ENCODE peak calls at places on chromosome 5, in seven cellular contexts. One of them, this sample, is unnamed.

GRCh38 chr5:96935556-96936430 is at the start of gene LNPEP:
- DNase-seq in NCI-H774: peak
- DNase-seq in ELR: peak
- DNase-seq in CD4-positive, CD25-positive, alpha-beta regulatory T cell: peak
- DNase-seq in stimulated activated naive CD8-positive, alpha-beta T cell treated with anti-CD3 and anti-CD28 coated beads, Interleukin-15, amount 100 ng/mL, for 72 hours: peak
- DNase-seq in T follicular helper cell: peak
- DNase-seq in GM23248: peak
- DNase-seq in this sample: peak

GRCh38 chr5:43300112-43300511 is 13.1 kb downstream of the HMGCS1 start:
- DNase-seq in NCI-H774: no peak
- DNase-seq in ELR: no peak
- DNase-seq in CD4-positive, CD25-positive, alpha-beta regulatory T cell: no peak
- DNase-seq in stimulated activated naive CD8-positive, alpha-beta T cell treated with anti-CD3 and anti-CD28 coated beads, Interleukin-15, amount 100 ng/mL, for 72 hours: no peak
- DNase-seq in T follicular helper cell: no peak
- DNase-seq in GM23248: no peak
- DNase-seq in this sample: no peak

GRCh38 chr5:65722575-65723424 is 795 bp downstream of the NLN start:
- DNase-seq in NCI-H774: peak
- DNase-seq in ELR: peak
- DNase-seq in CD4-positive, CD25-positive, alpha-beta regulatory T cell: peak
- DNase-seq in stimulated activated naive CD8-positive, alpha-beta T cell treated with anti-CD3 and anti-CD28 coated beads, Interleukin-15, amount 100 ng/mL, for 72 hours: peak
- DNase-seq in T follicular helper cell: no peak
- DNase-seq in GM23248: peak
- DNase-seq in this sample: peak

GRCh38 chr5:164336906-164337305 is 831.5 kb downstream of the MAT2B start:
- DNase-seq in NCI-H774: no peak
- DNase-seq in ELR: peak
- DNase-seq in CD4-positive, CD25-positive, alpha-beta regulatory T cell: no peak
- DNase-seq in stimulated activated naive CD8-positive, alpha-beta T cell treated with anti-CD3 and anti-CD28 coated beads, Interleukin-15, amount 100 ng/mL, for 72 hours: no peak
- DNase-seq in T follicular helper cell: no peak
- DNase-seq in GM23248: peak
- DNase-seq in this sample: no peak

GRCh38 chr5:161851691-161852299 is 3.9 kb downstream of the GABRA1 start:
- DNase-seq in NCI-H774: no peak
- DNase-seq in ELR: peak
- DNase-seq in CD4-positive, CD25-positive, alpha-beta regulatory T cell: no peak
- DNase-seq in stimulated activated naive CD8-positive, alpha-beta T cell treated with anti-CD3 and anti-CD28 coated beads, Interleukin-15, amount 100 ng/mL, for 72 hours: no peak
- DNase-seq in T follicular helper cell: no peak
- DNase-seq in GM23248: peak
- DNase-seq in this sample: no peak

GRCh38 chr5:118611332-118611945 is 376.9 kb downstream of the DTWD2 start:
- DNase-seq in NCI-H774: no peak
- DNase-seq in ELR: no peak
- DNase-seq in CD4-positive, CD25-positive, alpha-beta regulatory T cell: no peak
- DNase-seq in stimulated activated naive CD8-positive, alpha-beta T cell treated with anti-CD3 and anti-CD28 coated beads, Interleukin-15, amount 100 ng/mL, for 72 hours: no peak
- DNase-seq in T follicular helper cell: no peak
- DNase-seq in GM23248: peak
- DNase-seq in this sample: peak

GRCh38 chr5:66134407-66134843 is 9.7 kb upstream of the SREK1 start:
- DNase-seq in NCI-H774: no peak
- DNase-seq in ELR: no peak
- DNase-seq in CD4-positive, CD25-positive, alpha-beta regulatory T cell: no peak
- DNase-seq in stimulated activated naive CD8-positive, alpha-beta T cell treated with anti-CD3 and anti-CD28 coated beads, Interleukin-15, amount 100 ng/mL, for 72 hours: no peak
- DNase-seq in T follicular helper cell: no peak
- DNase-seq in GM23248: no peak
- DNase-seq in this sample: no peak

GRCh38 chr5:9624196-9624947 is 5.8 kb downstream of the TAS2R1 start:
- DNase-seq in NCI-H774: no peak
- DNase-seq in ELR: peak
- DNase-seq in CD4-positive, CD25-positive, alpha-beta regulatory T cell: no peak
- DNase-seq in stimulated activated naive CD8-positive, alpha-beta T cell treated with anti-CD3 and anti-CD28 coated beads, Interleukin-15, amount 100 ng/mL, for 72 hours: no peak
- DNase-seq in T follicular helper cell: no peak
- DNase-seq in GM23248: no peak
- DNase-seq in this sample: no peak

GRCh38 chr5:59757442-59757841 is 136.1 kb downstream of the PDE4D start:
- DNase-seq in NCI-H774: no peak
- DNase-seq in ELR: peak
- DNase-seq in CD4-positive, CD25-positive, alpha-beta regulatory T cell: no peak
- DNase-seq in stimulated activated naive CD8-positive, alpha-beta T cell treated with anti-CD3 and anti-CD28 coated beads, Interleukin-15, amount 100 ng/mL, for 72 hours: no peak
- DNase-seq in T follicular helper cell: no peak
- DNase-seq in GM23248: peak
- DNase-seq in this sample: no peak

GRCh38 chr5:117103703-117104102 is 529.1 kb upstream of the SEMA6A start:
- DNase-seq in NCI-H774: no peak
- DNase-seq in ELR: no peak
- DNase-seq in CD4-positive, CD25-positive, alpha-beta regulatory T cell: no peak
- DNase-seq in stimulated activated naive CD8-positive, alpha-beta T cell treated with anti-CD3 and anti-CD28 coated beads, Interleukin-15, amount 100 ng/mL, for 72 hours: no peak
- DNase-seq in T follicular helper cell: no peak
- DNase-seq in GM23248: no peak
- DNase-seq in this sample: no peak

GRCh38 chr5:109455598-109456096 is 45.9 kb upstream of the PJA2 start:
- DNase-seq in NCI-H774: peak
- DNase-seq in ELR: peak
- DNase-seq in CD4-positive, CD25-positive, alpha-beta regulatory T cell: peak
- DNase-seq in stimulated activated naive CD8-positive, alpha-beta T cell treated with anti-CD3 and anti-CD28 coated beads, Interleukin-15, amount 100 ng/mL, for 72 hours: peak
- DNase-seq in T follicular helper cell: no peak
- DNase-seq in GM23248: peak
- DNase-seq in this sample: peak

GRCh38 chr5:74326571-74327338 is 313.8 kb downstream of the ENC1 start:
- DNase-seq in NCI-H774: no peak
- DNase-seq in ELR: peak
- DNase-seq in CD4-positive, CD25-positive, alpha-beta regulatory T cell: peak
- DNase-seq in stimulated activated naive CD8-positive, alpha-beta T cell treated with anti-CD3 and anti-CD28 coated beads, Interleukin-15, amount 100 ng/mL, for 72 hours: peak
- DNase-seq in T follicular helper cell: no peak
- DNase-seq in GM23248: peak
- DNase-seq in this sample: peak

GRCh38 chr5:82358454-82358853 is 80.3 kb upstream of the RPS23 start:
- DNase-seq in NCI-H774: no peak
- DNase-seq in ELR: no peak
- DNase-seq in CD4-positive, CD25-positive, alpha-beta regulatory T cell: no peak
- DNase-seq in stimulated activated naive CD8-positive, alpha-beta T cell treated with anti-CD3 and anti-CD28 coated beads, Interleukin-15, amount 100 ng/mL, for 72 hours: no peak
- DNase-seq in T follicular helper cell: no peak
- DNase-seq in GM23248: peak
- DNase-seq in this sample: no peak

GRCh38 chr5:97986069-97986468 is 787.4 kb upstream of the RGMB start:
- DNase-seq in NCI-H774: no peak
- DNase-seq in ELR: peak
- DNase-seq in CD4-positive, CD25-positive, alpha-beta regulatory T cell: no peak
- DNase-seq in stimulated activated naive CD8-positive, alpha-beta T cell treated with anti-CD3 and anti-CD28 coated beads, Interleukin-15, amount 100 ng/mL, for 72 hours: no peak
- DNase-seq in T follicular helper cell: no peak
- DNase-seq in GM23248: peak
- DNase-seq in this sample: peak

GRCh38 chr5:55159763-55160492 is at the start of gene GPX8:
- DNase-seq in NCI-H774: peak
- DNase-seq in ELR: peak
- DNase-seq in CD4-positive, CD25-positive, alpha-beta regulatory T cell: peak
- DNase-seq in stimulated activated naive CD8-positive, alpha-beta T cell treated with anti-CD3 and anti-CD28 coated beads, Interleukin-15, amount 100 ng/mL, for 72 hours: no peak
- DNase-seq in T follicular helper cell: no peak
- DNase-seq in GM23248: peak
- DNase-seq in this sample: peak

GRCh38 chr5:100043475-100043874 is 491.7 kb upstream of the FAM174A start:
- DNase-seq in NCI-H774: no peak
- DNase-seq in ELR: no peak
- DNase-seq in CD4-positive, CD25-positive, alpha-beta regulatory T cell: no peak
- DNase-seq in stimulated activated naive CD8-positive, alpha-beta T cell treated with anti-CD3 and anti-CD28 coated beads, Interleukin-15, amount 100 ng/mL, for 72 hours: no peak
- DNase-seq in T follicular helper cell: no peak
- DNase-seq in GM23248: no peak
- DNase-seq in this sample: no peak

GRCh38 chr5:132840896-132841818 is 10.7 kb upstream of the SHROOM1 start:
- DNase-seq in NCI-H774: no peak
- DNase-seq in ELR: peak
- DNase-seq in CD4-positive, CD25-positive, alpha-beta regulatory T cell: no peak
- DNase-seq in stimulated activated naive CD8-positive, alpha-beta T cell treated with anti-CD3 and anti-CD28 coated beads, Interleukin-15, amount 100 ng/mL, for 72 hours: no peak
- DNase-seq in T follicular helper cell: no peak
- DNase-seq in GM23248: peak
- DNase-seq in this sample: no peak

GRCh38 chr5:59798862-59799667 is 94.5 kb downstream of the PDE4D start:
- DNase-seq in NCI-H774: peak
- DNase-seq in ELR: peak
- DNase-seq in CD4-positive, CD25-positive, alpha-beta regulatory T cell: peak
- DNase-seq in stimulated activated naive CD8-positive, alpha-beta T cell treated with anti-CD3 and anti-CD28 coated beads, Interleukin-15, amount 100 ng/mL, for 72 hours: no peak
- DNase-seq in T follicular helper cell: no peak
- DNase-seq in GM23248: peak
- DNase-seq in this sample: no peak

GRCh38 chr5:142680605-142681259 is 5.2 kb downstream of the FGF1 start:
- DNase-seq in NCI-H774: no peak
- DNase-seq in ELR: peak
- DNase-seq in CD4-positive, CD25-positive, alpha-beta regulatory T cell: no peak
- DNase-seq in stimulated activated naive CD8-positive, alpha-beta T cell treated with anti-CD3 and anti-CD28 coated beads, Interleukin-15, amount 100 ng/mL, for 72 hours: no peak
- DNase-seq in T follicular helper cell: no peak
- DNase-seq in GM23248: peak
- DNase-seq in this sample: peak

GRCh38 chr5:9483251-9483650 is 62.6 kb downstream of the SEMA5A start:
- DNase-seq in NCI-H774: no peak
- DNase-seq in ELR: peak
- DNase-seq in CD4-positive, CD25-positive, alpha-beta regulatory T cell: no peak
- DNase-seq in stimulated activated naive CD8-positive, alpha-beta T cell treated with anti-CD3 and anti-CD28 coated beads, Interleukin-15, amount 100 ng/mL, for 72 hours: no peak
- DNase-seq in T follicular helper cell: no peak
- DNase-seq in GM23248: no peak
- DNase-seq in this sample: peak

GRCh38 chr5:80125962-80126480 is 90.9 kb downstream of the THBS4 start:
- DNase-seq in NCI-H774: no peak
- DNase-seq in ELR: peak
- DNase-seq in CD4-positive, CD25-positive, alpha-beta regulatory T cell: peak
- DNase-seq in stimulated activated naive CD8-positive, alpha-beta T cell treated with anti-CD3 and anti-CD28 coated beads, Interleukin-15, amount 100 ng/mL, for 72 hours: peak
- DNase-seq in T follicular helper cell: no peak
- DNase-seq in GM23248: peak
- DNase-seq in this sample: peak

GRCh38 chr5:6899215-6899614 is 186.0 kb downstream of the TENT4A start:
- DNase-seq in NCI-H774: no peak
- DNase-seq in ELR: no peak
- DNase-seq in CD4-positive, CD25-positive, alpha-beta regulatory T cell: no peak
- DNase-seq in stimulated activated naive CD8-positive, alpha-beta T cell treated with anti-CD3 and anti-CD28 coated beads, Interleukin-15, amount 100 ng/mL, for 72 hours: no peak
- DNase-seq in T follicular helper cell: no peak
- DNase-seq in GM23248: peak
- DNase-seq in this sample: no peak

GRCh38 chr5:81787843-81788242 is 36.9 kb upstream of the SSBP2 start:
- DNase-seq in NCI-H774: no peak
- DNase-seq in ELR: peak
- DNase-seq in CD4-positive, CD25-positive, alpha-beta regulatory T cell: no peak
- DNase-seq in stimulated activated naive CD8-positive, alpha-beta T cell treated with anti-CD3 and anti-CD28 coated beads, Interleukin-15, amount 100 ng/mL, for 72 hours: no peak
- DNase-seq in T follicular helper cell: no peak
- DNase-seq in GM23248: peak
- DNase-seq in this sample: no peak

GRCh38 chr5:178428341-178429155 is 161.6 kb downstream of the COL23A1 start:
- DNase-seq in NCI-H774: no peak
- DNase-seq in ELR: no peak
- DNase-seq in CD4-positive, CD25-positive, alpha-beta regulatory T cell: no peak
- DNase-seq in stimulated activated naive CD8-positive, alpha-beta T cell treated with anti-CD3 and anti-CD28 coated beads, Interleukin-15, amount 100 ng/mL, for 72 hours: no peak
- DNase-seq in T follicular helper cell: no peak
- DNase-seq in GM23248: no peak
- DNase-seq in this sample: no peak

This sample was measured in non-pigmented ciliary epithelial cell.